ENCODE peak calls at places on chromosome 15, in eight cellular contexts. I is prostate gland, M is epithelial cell of esophagus, Z is progenitor cell of endocrine pancreas, Y is RWPE1, T is lower lobe of right lung, S is neural progenitor cell, L is body of pancreas. U is an unnamed sample.

GRCh38 chr15:31304736-31305365 is 21.8 kb upstream of the KLF13 start:
- DNase-seq in L (no peak), M (no peak), I (no peak), T (no peak), S (no peak), Z (no peak), Y (no peak), U (no peak)

GRCh38 chr15:72312605-72313447 is 7.1 kb downstream of the CELF6 start:
- DNase-seq in I (peak; percentile 52), L (peak; percentile 73), S (peak; percentile 82), T (peak; percentile 67), Z (peak; percentile 52), M (peak; percentile 67), Y (peak; percentile 77), U (peak; percentile 24)

GRCh38 chr15:63223463-63223862 is 34.1 kb downstream of the RAB8B start:
- DNase-seq in Z (no peak), Y (no peak), M (peak; percentile 90), T (no peak), L (no peak), S (no peak), I (no peak), U (no peak)

GRCh38 chr15:29104566-29104880 is 165.1 kb downstream of the NSMCE3 start:
- DNase-seq in L (no peak), Z (no peak), Y (no peak), S (no peak), I (no peak), M (no peak), T (no peak), U (no peak)

GRCh38 chr15:101323793-101324505 is 28.9 kb upstream of the SNRPA1 start:
- DNase-seq in L (no peak), Y (no peak), M (no peak), I (no peak), T (no peak), S (no peak), Z (no peak), U (no peak)

GRCh38 chr15:91881551-91882297 is 28.2 kb downstream of the SLCO3A1 start:
- DNase-seq in T (no peak), M (no peak), I (no peak), Y (no peak), S (no peak), L (no peak), Z (no peak), U (no peak)

GRCh38 chr15:46059921-46060565 is 425.2 kb downstream of the SQOR start:
- DNase-seq in T (no peak), S (no peak), L (peak; percentile 25), I (no peak), M (no peak), Z (no peak), Y (no peak), U (no peak)

GRCh38 chr15:75008249-75009017 is 13.1 kb downstream of the SCAMP5 start:
- DNase-seq in M (no peak), Y (no peak), T (no peak), L (no peak), S (no peak), I (no peak), Z (no peak), U (no peak)

GRCh38 chr15:63402498-63403253 is 21.0 kb upstream of the CA12 start:
- DNase-seq in Y (peak; percentile 53), M (peak; percentile 46), Z (no peak), S (peak; percentile 32), I (no peak), L (no peak), T (no peak), U (no peak)

GRCh38 chr15:26887926-26888666 is 21.2 kb downstream of the GABRA5 start:
- DNase-seq in Z (no peak), I (no peak), Y (no peak), T (no peak), S (no peak), L (no peak), M (no peak), U (no peak)

GRCh38 chr15:42825599-42825998 is 88.7 kb upstream of the CDAN1 start:
- DNase-seq in I (no peak), T (no peak), L (no peak), S (no peak), M (no peak), Y (no peak), Z (no peak), U (no peak)

GRCh38 chr15:69557340-69558137 is 104.9 kb downstream of the RPLP1 start:
- DNase-seq in L (peak; percentile 50), M (peak; percentile 95), T (no peak), S (peak; percentile 69), Z (no peak), Y (peak; percentile 95), I (no peak), U (no peak)

GRCh38 chr15:48641416-48641815 is 4.1 kb downstream of the FBN1 start:
- DNase-seq in I (no peak), Z (no peak), T (no peak), L (no peak), S (no peak), M (peak; percentile 47), Y (peak; percentile 25), U (no peak)

GRCh38 chr15:45635191-45635638 is 386 bp downstream of the SQOR start:
- DNase-seq in Z (peak; percentile 64), S (peak; percentile 55), L (peak; percentile 77), I (peak; percentile 62), M (peak; percentile 58), Y (no peak), T (peak; percentile 83), U (peak; percentile 67)

GRCh38 chr15:98514034-98514622 is 134.2 kb upstream of the IGF1R start:
- DNase-seq in M (no peak), S (no peak), T (no peak), L (no peak), Y (no peak), Z (no peak), I (no peak), U (no peak)

GRCh38 chr15:101049282-101049681 is 130.1 kb downstream of the LRRK1 start:
- DNase-seq in Y (no peak), L (no peak), M (no peak), S (no peak), T (no peak), Z (peak; percentile 3), I (no peak), U (peak; percentile 11)

GRCh38 chr15:47326934-47327333 is 390.4 kb upstream of the SEMA6D start:
- DNase-seq in S (no peak), Y (no peak), I (no peak), T (no peak), L (peak; percentile 15), M (no peak), Z (no peak), U (no peak)

GRCh38 chr15:42621386-42621785 is 46.0 kb downstream of the STARD9 start:
- DNase-seq in L (no peak), Z (no peak), M (no peak), Y (no peak), I (no peak), S (no peak), T (no peak), U (no peak)

GRCh38 chr15:72534522-72534921 is 60.4 kb downstream of the ARIH1 start:
- DNase-seq in M (no peak), Y (no peak), L (no peak), I (no peak), Z (no peak), S (no peak), T (no peak), U (no peak)

GRCh38 chr15:84863480-84864428 is 20.7 kb upstream of the SLC28A1 start:
- DNase-seq in I (no peak), S (no peak), M (no peak), Z (no peak), L (no peak), Y (no peak), T (no peak), U (no peak)
- TF ChIP-seq CTCF in I (no peak), S (peak; percentile 4), M (no peak), Z (no peak), L (no peak), Y (no peak), T (no peak), U (no peak)

GRCh38 chr15:33440911-33441310 is 130.1 kb downstream of the RYR3 start:
- DNase-seq in S (no peak), M (peak; percentile 12), I (no peak), T (no peak), Z (no peak), Y (no peak), L (no peak), U (no peak)
- TF ChIP-seq CTCF in S (no peak), M (no peak), I (no peak), T (no peak), Z (no peak), Y (no peak), L (no peak), U (no peak)

DNA sequence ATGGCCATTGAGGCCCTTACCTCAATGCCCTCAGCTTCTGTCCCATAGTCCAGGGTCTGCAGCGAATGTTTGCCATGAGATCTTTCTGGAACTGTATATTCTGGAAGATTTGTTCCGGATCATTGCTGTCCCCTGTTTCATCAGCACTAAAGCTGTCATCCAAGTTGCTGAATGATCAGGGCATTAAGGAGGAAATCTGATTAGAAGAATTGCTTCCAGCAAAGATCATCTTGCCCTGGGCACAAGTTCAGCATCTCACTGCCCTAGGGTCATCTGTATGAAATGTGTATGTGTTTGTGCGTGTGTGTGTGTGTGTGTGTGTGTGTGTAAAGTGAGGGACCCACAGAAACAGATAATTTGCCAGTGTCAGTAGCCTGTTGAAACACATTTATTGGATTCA is 1.4 kb downstream of the TMC3 start:
- DNase-seq in L (no peak), M (no peak), Z (no peak), Y (no peak), I (no peak), S (no peak), T (no peak), U (no peak)
- TF ChIP-seq CTCF in L (no peak), M (no peak), Z (no peak), Y (no peak), I (no peak), S (no peak), T (no peak), U (no peak)

GRCh38 chr15:87477759-87478687 is 778.5 kb downstream of the NTRK3 start:
- DNase-seq in T (no peak), L (peak; percentile 66), M (peak; percentile 87), Z (no peak), I (peak; percentile 72), Y (peak; percentile 79), S (peak; percentile 15), U (no peak)
- TF ChIP-seq CTCF in T (no peak), L (no peak), M (no peak), Z (peak; percentile 43), I (no peak), Y (no peak), S (peak; percentile 28), U (no peak)

DNA sequence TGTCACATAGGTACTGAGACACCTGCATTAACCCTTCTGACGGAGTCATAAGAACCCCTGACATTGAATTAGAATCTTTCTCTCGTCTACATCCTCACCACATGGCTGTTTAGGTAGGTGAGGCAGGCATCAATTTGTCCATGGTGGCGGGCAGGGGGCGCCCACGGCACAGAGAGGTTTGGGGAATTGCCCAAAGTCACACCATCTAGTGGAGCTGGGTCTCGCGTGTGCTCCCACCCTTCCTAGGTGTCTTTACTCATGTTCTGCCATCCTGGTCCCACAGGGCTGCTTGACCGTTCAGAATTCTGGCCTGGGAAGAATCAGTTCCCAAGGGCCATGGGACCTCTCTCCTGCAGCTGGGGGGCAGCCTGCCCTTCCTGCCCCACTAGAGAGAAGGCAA is 14.7 kb upstream of the DLL4 start:
- DNase-seq in I (no peak), M (no peak), Z (no peak), L (no peak), Y (no peak), T (no peak), S (no peak), U (no peak)
- TF ChIP-seq CTCF in I (no peak), M (no peak), Z (peak; percentile 29), L (no peak), Y (no peak), T (no peak), S (peak; percentile 45), U (no peak)

U was measured in activated B cell treated with CpG ODN at 0.5 μM for 24 hours.